ENCODE peak calls at places on chromosomes 6 and 20, in four cellular contexts. M is HL-60, T is GM12878, Q is K562. L is an unnamed sample.
A peak's percentile ranks its signal among the peaks of the same experiment; 100 is the strongest.

GRCh38 chr20:35180266-35180665 is 8.4 kb downstream of the PROCR start:
- DNase-seq in M (no peak), T (no peak), Q (no peak), L (no peak)

GRCh38 chr6:33082702-33083101 is 6.9 kb downstream of the HLA-DPB1 start:
- DNase-seq in M (no peak), T (no peak), Q (peak; percentile 56), L (no peak)

GRCh38 chr6:165615629-165616028 is 47.4 kb downstream of the PDE10A start:
- DNase-seq in M (no peak), T (peak; percentile 8), Q (no peak), L (no peak)

GRCh38 chr6:16676978-16677377 is 84.3 kb downstream of the ATXN1 start:
- DNase-seq in M (no peak), T (no peak), Q (no peak), L (no peak)

GRCh38 chr20:58325914-58326313 is 16.4 kb downstream of the RAB22A start:
- DNase-seq in M (no peak), T (no peak), Q (no peak), L (no peak)

GRCh38 chr6:26205161-26205624 is 118.0 kb downstream of the HFE start:
- DNase-seq in M (peak; percentile 95), T (no peak), Q (peak; percentile 83), L (no peak)

GRCh38 chr6:137911675-137912158 is 44.7 kb downstream of the TNFAIP3 start:
- DNase-seq in M (no peak), T (no peak), Q (no peak), L (no peak)

GRCh38 chr6:111658445-111659154 is 52.9 kb upstream of the TRAF3IP2 start:
- DNase-seq in M (no peak), T (no peak), Q (no peak), L (no peak)

GRCh38 chr6:136921936-136922679 is at the start of gene SLC35D3:
- DNase-seq in M (peak; percentile 22), T (no peak), Q (no peak), L (peak; percentile 54)

GRCh38 chr6:116251568-116252384 is 2.1 kb downstream of the TSPYL4 start:
- DNase-seq in M (no peak), T (no peak), Q (no peak), L (no peak)

GRCh38 chr20:61310954-61311353 is 58.9 kb downstream of the CDH4 start:
- DNase-seq in M (no peak), T (no peak), Q (no peak), L (no peak)
- TF ChIP-seq SPI1 in M (no peak), T (no peak), Q (no peak), L (no peak)

GRCh38 chr6:113308266-113308665 is 548.9 kb upstream of the MARCKS start:
- DNase-seq in M (no peak), T (no peak), Q (no peak), L (no peak)
- TF ChIP-seq SPI1 in M (no peak), T (no peak), Q (no peak), L (no peak)

DNA sequence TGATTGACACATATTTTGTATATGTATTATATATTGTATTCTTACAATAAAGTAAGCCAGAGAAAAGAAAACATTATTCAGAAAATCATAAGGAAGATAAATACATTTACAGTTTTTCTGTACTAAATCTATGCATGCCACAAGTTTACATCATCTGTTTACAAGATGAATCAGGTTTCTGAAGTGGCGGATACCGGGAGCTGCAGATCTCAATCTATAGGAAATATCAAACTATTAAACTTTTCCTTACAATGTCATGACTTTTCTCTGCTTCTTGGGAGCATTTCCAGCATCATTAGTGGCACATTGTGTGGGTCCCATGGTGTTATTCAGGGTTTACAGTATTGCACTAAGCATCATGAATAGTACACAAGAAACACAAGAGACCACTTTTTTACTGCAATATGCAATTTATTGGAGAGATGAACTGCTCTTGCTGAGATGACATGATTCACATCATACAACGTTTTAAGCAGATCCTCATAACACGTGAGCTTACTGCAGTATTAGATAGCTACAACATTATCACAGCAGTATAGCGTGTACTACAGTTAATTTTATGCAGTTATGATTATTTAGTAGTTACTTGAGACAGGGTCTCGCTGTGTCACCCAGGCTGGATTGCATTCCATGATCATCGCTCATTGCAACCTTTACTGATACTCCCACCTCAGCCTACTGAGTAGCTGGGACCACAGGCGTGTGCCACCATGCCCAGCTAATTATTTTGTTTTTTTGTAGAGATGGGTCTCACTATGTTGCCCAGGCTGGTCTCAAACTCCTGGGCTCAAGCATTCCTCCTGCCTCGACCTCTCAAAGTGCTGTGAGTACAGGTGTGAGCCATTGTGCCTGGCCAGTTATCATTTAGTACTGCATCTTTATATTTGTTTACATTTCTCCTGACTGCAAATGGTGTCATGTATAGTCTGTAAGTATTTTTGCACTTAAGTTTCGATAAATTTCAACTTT is 18.3 kb downstream of the BLTP3A start:
- DNase-seq in M (no peak), T (no peak), Q (no peak), L (no peak)
- TF ChIP-seq SPI1 in M (no peak), T (no peak), Q (no peak), L (no peak)

GRCh38 chr6:39322306-39322850 is at the start of gene KCNK16:
- DNase-seq in M (no peak), T (no peak), Q (no peak), L (no peak)

GRCh38 chr6:39319621-39320369 is 2.7 kb downstream of the KCNK16 start:
- DNase-seq in M (no peak), T (no peak), Q (no peak), L (no peak)

GRCh38 chr6:39317256-39317655 is 3.0 kb upstream of the KCNK17 start:
- DNase-seq in M (no peak), T (no peak), Q (no peak), L (no peak)

GRCh38 chr6:39320370-39320984 is 2.0 kb downstream of the KCNK16 start:
- DNase-seq in M (no peak), T (no peak), Q (no peak), L (no peak)

DNA sequence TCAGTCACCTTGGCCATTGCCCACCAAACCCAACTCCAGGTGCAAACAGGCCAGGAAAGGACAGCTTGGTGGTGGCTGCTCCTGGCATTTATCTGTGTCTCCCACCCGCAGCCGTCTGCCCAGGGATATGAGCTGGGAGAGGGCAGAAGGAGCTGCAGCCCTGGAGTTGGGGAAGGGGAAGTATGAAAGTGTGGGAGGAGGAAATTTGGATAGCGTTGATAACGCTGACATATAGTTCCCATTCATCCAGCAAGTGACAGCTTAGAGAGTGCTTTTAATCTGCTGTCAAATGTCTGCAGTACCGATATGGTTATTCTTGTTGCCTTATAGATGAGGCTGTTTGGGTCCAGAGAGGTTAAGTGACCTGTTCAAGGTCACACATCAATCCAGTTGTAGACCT is 741 bp downstream of the KCNK16 start:
- DNase-seq in M (no peak), T (no peak), Q (no peak), L (no peak)
- TF ChIP-seq SPI1 in M (no peak), T (no peak), Q (no peak), L (no peak)

DNA sequence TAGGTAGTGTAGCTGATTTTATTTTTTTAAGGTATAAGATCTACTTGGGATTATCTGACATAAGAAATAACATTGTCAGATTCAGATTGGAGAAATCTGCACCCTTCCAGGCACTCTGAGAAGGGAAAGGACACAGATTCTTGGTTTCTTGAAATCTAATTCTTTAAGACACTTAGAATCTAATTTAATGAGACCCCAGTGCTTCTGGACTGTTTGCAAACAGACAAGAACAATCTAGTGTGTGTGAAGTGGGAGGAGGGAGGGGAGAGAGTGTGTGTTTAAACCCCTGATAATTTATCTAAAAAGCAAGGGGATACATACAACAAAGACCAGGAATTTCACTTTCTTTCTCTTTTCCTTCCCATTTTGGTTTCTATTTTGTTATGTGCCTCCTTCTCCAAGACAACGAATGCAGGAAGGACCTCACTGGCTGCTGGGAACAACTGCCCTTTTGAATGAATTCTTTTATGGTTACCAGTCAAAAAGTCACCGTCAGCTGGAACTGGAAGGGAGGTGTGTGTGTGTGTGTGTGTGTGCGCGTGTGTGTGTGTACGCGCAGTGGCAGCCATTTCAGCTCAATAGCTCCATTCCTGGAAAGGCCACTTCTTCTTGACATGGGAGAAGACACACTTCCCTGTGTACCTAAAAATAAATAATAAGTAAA is 129.4 kb downstream of the BCAS1 start:
- DNase-seq in M (no peak), T (no peak), Q (no peak), L (no peak)
- TF ChIP-seq SPI1 in M (no peak), T (no peak), Q (no peak), L (no peak)

GRCh38 chr6:125154184-125155135 is 887 bp downstream of the TPD52L1 start:
- DNase-seq in M (no peak), T (no peak), Q (peak; percentile 68), L (peak; percentile 15)

GRCh38 chr6:125153541-125154183 is at the start of gene TPD52L1:
- DNase-seq in M (peak; percentile 51), T (no peak), Q (peak; percentile 88), L (peak; percentile 65)

GRCh38 chr6:125157280-125157679 is 3.7 kb downstream of the TPD52L1 start:
- DNase-seq in M (no peak), T (no peak), Q (peak; percentile 36), L (no peak)

GRCh38 chr6:125156496-125156895 is 2.9 kb downstream of the TPD52L1 start:
- DNase-seq in M (no peak), T (no peak), Q (no peak), L (no peak)

GRCh38 chr6:125155344-125155743 is 1.8 kb downstream of the TPD52L1 start:
- DNase-seq in M (no peak), T (no peak), Q (no peak), L (no peak)
- TF ChIP-seq SPI1 in M (no peak), T (no peak), Q (no peak), L (no peak)

GRCh38 chr6:13760948-13761347 is 49.3 kb upstream of the RANBP9 start:
- DNase-seq in M (no peak), T (no peak), Q (no peak), L (no peak)
- TF ChIP-seq SPI1 in M (no peak), T (no peak), Q (no peak), L (no peak)

GRCh38 chr20:14331671-14332070 is 5.7 kb downstream of the FLRT3 start:
- DNase-seq in M (no peak), T (no peak), Q (no peak), L (no peak)

GRCh38 chr20:14335122-14335521 is 2.3 kb downstream of the FLRT3 start:
- DNase-seq in M (no peak), T (no peak), Q (no peak), L (no peak)

GRCh38 chr20:14333734-14334133 is 3.7 kb downstream of the FLRT3 start:
- DNase-seq in M (no peak), T (no peak), Q (no peak), L (no peak)

GRCh38 chr20:14334306-14334930 is 3.0 kb downstream of the FLRT3 start:
- DNase-seq in M (no peak), T (no peak), Q (no peak), L (no peak)

DNA sequence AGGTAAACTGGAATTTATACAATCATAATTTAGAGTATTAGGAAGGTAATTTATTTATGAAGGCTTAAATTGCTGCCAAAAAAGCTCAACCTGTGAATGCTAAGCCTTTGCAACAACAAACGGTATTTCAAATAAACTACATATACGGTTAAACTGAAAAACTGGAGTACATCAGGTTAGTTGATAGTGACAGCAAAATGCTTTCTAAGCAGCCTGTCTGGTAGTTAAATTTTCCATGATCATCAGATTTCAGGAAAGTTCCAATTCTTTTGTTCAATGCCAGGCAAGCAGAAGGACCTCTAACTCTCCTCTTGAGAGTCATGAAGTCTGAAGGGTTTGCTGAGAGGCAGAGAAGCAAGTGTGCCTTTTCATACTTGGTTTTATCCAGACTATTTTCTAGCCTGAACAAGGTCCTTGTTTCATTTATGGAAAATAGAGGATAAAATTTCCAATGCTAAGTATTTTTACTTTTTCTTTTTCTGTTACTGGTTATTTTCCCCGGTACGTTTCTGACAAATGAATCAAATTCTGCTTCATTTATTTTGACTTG is 4.5 kb downstream of the FLRT3 start:
- DNase-seq in M (no peak), T (no peak), Q (no peak), L (no peak)
- TF ChIP-seq SPI1 in M (no peak), T (no peak), Q (no peak), L (no peak)

GRCh38 chr20:21048841-21049273 is 57.3 kb downstream of the LINC00237 start:
- DNase-seq in M (peak; percentile 43), T (no peak), Q (peak; percentile 69), L (peak; percentile 36)
- TF ChIP-seq SPI1 in M (no peak), T (no peak), Q (no peak), L (no peak)